ENCODE peak calls at places on chromosomes 2 and 18, in nine cellular contexts. Z is NCI-H1436; R is endothelial cell; V is upper lobe of right lung; C is stimulated activated CD4-positive, alpha-beta T cell treated with anti-CD3 and anti-CD28 coated beads, Interleukin-15, amount 100 ng/mL, for 1 hour; X is HTR-8/SVneo; L is mesenchymal stem cell; M is Peyer's patch; G is CD4-positive, CD25-positive, alpha-beta regulatory T cell. W is an unnamed sample.

GRCh38 chr18:7020995-7021777 is 96.4 kb downstream of the LAMA1 start:
- DNase-seq in Z (no peak), R (peak), V (no peak), C (no peak), X (no peak), L (no peak), M (no peak), G (no peak), W (no peak)

GRCh38 chr18:6741290-6741689 is 11.8 kb downstream of the ARHGAP28 start:
- DNase-seq in Z (no peak), R (no peak), V (no peak), C (no peak), X (peak), L (peak), M (no peak), G (no peak), W (no peak)

GRCh38 chr2:32688511-32688910 is 60.7 kb downstream of the TTC27 start:
- DNase-seq in Z (no peak), R (no peak), V (no peak), C (no peak), X (no peak), L (peak), M (no peak), G (no peak), W (no peak)

GRCh38 chr18:9673296-9674251 is 34.5 kb upstream of the RAB31 start:
- DNase-seq in Z (no peak), R (no peak), V (no peak), C (no peak), X (peak), L (peak), M (peak), G (no peak), W (peak)

GRCh38 chr18:25503567-25504081 is 151.7 kb upstream of the ZNF521 start:
- DNase-seq in Z (no peak), R (peak), V (no peak), C (no peak), X (peak), L (peak), M (peak), G (no peak), W (no peak)

GRCh38 chr18:63405986-63406385 is 16.3 kb downstream of the VPS4B start:
- DNase-seq in Z (no peak), R (no peak), V (no peak), C (no peak), X (no peak), L (no peak), M (no peak), G (no peak), W (no peak)

GRCh38 chr2:19654310-19655090 is 247.3 kb downstream of the TTC32 start:
- DNase-seq in Z (no peak), R (no peak), V (no peak), C (no peak), X (no peak), L (no peak), M (no peak), G (no peak), W (no peak)

GRCh38 chr2:96769816-96770215 is 9.1 kb downstream of the CNNM4 start:
- DNase-seq in Z (no peak), R (no peak), V (peak), C (no peak), X (no peak), L (no peak), M (peak), G (no peak), W (no peak)

GRCh38 chr18:11982981-11983380 is 1.7 kb downstream of the IMPA2 start:
- DNase-seq in Z (no peak), R (no peak), V (no peak), C (no peak), X (no peak), L (no peak), M (peak), G (no peak), W (no peak)

GRCh38 chr2:111118455-111119003 is 2.2 kb upstream of the BCL2L11 start:
- DNase-seq in Z (no peak), R (peak), V (no peak), C (no peak), X (no peak), L (no peak), M (peak), G (no peak), W (peak)

GRCh38 chr2:98807221-98807620 is 76.3 kb upstream of the MGAT4A start:
- DNase-seq in Z (no peak), R (no peak), V (no peak), C (no peak), X (no peak), L (no peak), M (no peak), G (no peak), W (peak)

GRCh38 chr18:34659579-34660517 is 50.2 kb upstream of the DTNA start:
- DNase-seq in Z (peak), R (peak), V (peak), C (no peak), X (peak), L (peak), M (peak), G (no peak), W (no peak)

GRCh38 chr2:11144724-11145079 is 10.6 kb upstream of the SLC66A3 start:
- DNase-seq in Z (no peak), R (no peak), V (no peak), C (no peak), X (no peak), L (no peak), M (no peak), G (no peak), W (no peak)

GRCh38 chr2:240818543-240819403 is 1.2 kb downstream of the KIF1A start:
- DNase-seq in Z (peak), R (no peak), V (no peak), C (no peak), X (no peak), L (no peak), M (peak), G (no peak), W (no peak)

GRCh38 chr2:15311201-15311882 is 249.8 kb downstream of the NBAS start:
- DNase-seq in Z (no peak), R (no peak), V (no peak), C (no peak), X (no peak), L (peak), M (no peak), G (no peak), W (no peak)

GRCh38 chr2:6454286-6454990 is 411.3 kb downstream of the CMPK2 start:
- DNase-seq in Z (no peak), R (no peak), V (no peak), C (no peak), X (no peak), L (no peak), M (no peak), G (no peak), W (no peak)

GRCh38 chr2:124708661-124709060 is 683.6 kb downstream of the CNTNAP5 start:
- DNase-seq in Z (no peak), R (no peak), V (no peak), C (no peak), X (no peak), L (no peak), M (no peak), G (no peak), W (no peak)

GRCh38 chr2:173358617-173359016 is 3.9 kb downstream of the CDCA7 start:
- DNase-seq in Z (no peak), R (no peak), V (no peak), C (no peak), X (no peak), L (no peak), M (no peak), G (no peak), W (no peak)

GRCh38 chr2:43178055-43178598 is 48.3 kb downstream of the ZFP36L2 start:
- DNase-seq in Z (no peak), R (no peak), V (no peak), C (no peak), X (no peak), L (no peak), M (no peak), G (no peak), W (no peak)

GRCh38 chr18:48989304-48990284 is 38.8 kb upstream of the SMAD7 start:
- DNase-seq in Z (no peak), R (no peak), V (no peak), C (no peak), X (no peak), L (peak), M (no peak), G (no peak), W (no peak)

GRCh38 chr2:170585067-170585466 is 130.1 kb upstream of the SP5 start:
- DNase-seq in Z (no peak), R (no peak), V (no peak), C (no peak), X (no peak), L (no peak), M (no peak), G (no peak), W (no peak)

GRCh38 chr2:138689705-138690104 is 90.5 kb downstream of the NXPH2 start:
- DNase-seq in Z (no peak), R (no peak), V (no peak), C (no peak), X (no peak), L (peak), M (no peak), G (no peak), W (no peak)

GRCh38 chr2:168378960-168379669 is 77.0 kb upstream of the CERS6 start:
- DNase-seq in Z (no peak), R (no peak), V (no peak), C (no peak), X (no peak), L (no peak), M (no peak), G (no peak), W (no peak)

GRCh38 chr2:168246072-168246482 is 1.3 kb downstream of the STK39 start:
- DNase-seq in Z (no peak), R (no peak), V (no peak), C (no peak), X (no peak), L (peak), M (no peak), G (no peak), W (no peak)

GRCh38 chr2:39128919-39129391 is 8.1 kb upstream of the SOS1 start:
- DNase-seq in Z (no peak), R (no peak), V (no peak), C (no peak), X (no peak), L (peak), M (peak), G (peak), W (peak)

GRCh38 chr2:23654756-23655155 is 269.8 kb downstream of the KLHL29 start:
- DNase-seq in Z (no peak), R (no peak), V (no peak), C (no peak), X (no peak), L (no peak), M (no peak), G (no peak), W (no peak)

GRCh38 chr18:69789794-69790193 is 157.9 kb downstream of the CD226 start:
- DNase-seq in Z (no peak), R (no peak), V (no peak), C (no peak), X (no peak), L (no peak), M (no peak), G (no peak), W (no peak)

GRCh38 chr2:145095641-145096435 is 575.9 kb upstream of the ZEB2 start:
- DNase-seq in Z (no peak), R (no peak), V (no peak), C (no peak), X (no peak), L (peak), M (no peak), G (no peak), W (no peak)

GRCh38 chr2:160287476-160287875 is 87.4 kb upstream of the ITGB6 start:
- DNase-seq in Z (peak), R (no peak), V (no peak), C (no peak), X (no peak), L (no peak), M (no peak), G (no peak), W (no peak)

GRCh38 chr18:1708006-1708405 is 803.3 kb downstream of the ADCYAP1 start:
- DNase-seq in Z (no peak), R (no peak), V (no peak), C (no peak), X (no peak), L (no peak), M (no peak), G (no peak), W (no peak)

GRCh38 chr2:231541605-231542509 is 11.6 kb upstream of the NMUR1 start:
- DNase-seq in Z (no peak), R (peak), V (no peak), C (no peak), X (no peak), L (no peak), M (no peak), G (no peak), W (no peak)

GRCh38 chr2:64225491-64225890 is 81.3 kb upstream of the PELI1 start:
- DNase-seq in Z (no peak), R (no peak), V (no peak), C (no peak), X (no peak), L (peak), M (no peak), G (no peak), W (no peak)

GRCh38 chr2:198615972-198616371 is 811.6 kb downstream of the PLCL1 start:
- DNase-seq in Z (no peak), R (no peak), V (no peak), C (no peak), X (no peak), L (peak), M (peak), G (no peak), W (no peak)

GRCh38 chr2:67471681-67472080 is 74.5 kb downstream of the ETAA1 start:
- DNase-seq in Z (no peak), R (no peak), V (no peak), C (no peak), X (no peak), L (no peak), M (no peak), G (no peak), W (no peak)

GRCh38 chr2:36235426-36235825 is 120.2 kb upstream of the CRIM1 start:
- DNase-seq in Z (no peak), R (no peak), V (no peak), C (no peak), X (no peak), L (no peak), M (no peak), G (no peak), W (no peak)

W was measured in CD4-positive, alpha-beta memory T cell.